ENCODE peak calls at places on chromosomes 7 and 10, in nine cellular contexts. One of them, this sample, is unnamed.

GRCh38 chr10:130301026-130301892 is 165.1 kb downstream of the GLRX3 start:
- DNase-seq in H9: no peak
- DNase-seq in bronchial epithelial cell: no peak
- DNase-seq in left ventricle myocardium inferior: peak; percentile 77
- DNase-seq in progenitor cell of endocrine pancreas: no peak
- DNase-seq in B cell: peak; percentile 57
- DNase-seq in AG04450: no peak
- DNase-seq in Panc1: no peak
- DNase-seq in AG09309: peak; percentile 16
- DNase-seq in this sample: peak; percentile 84

GRCh38 chr10:15472008-15472407 is 100.9 kb upstream of the FAM171A1 start:
- DNase-seq in H9: no peak
- DNase-seq in bronchial epithelial cell: no peak
- DNase-seq in left ventricle myocardium inferior: no peak
- DNase-seq in progenitor cell of endocrine pancreas: no peak
- DNase-seq in B cell: no peak
- DNase-seq in AG04450: no peak
- DNase-seq in Panc1: no peak
- DNase-seq in AG09309: no peak
- DNase-seq in this sample: no peak

GRCh38 chr10:109894516-109894915 is 28.8 kb downstream of the XPNPEP1 start:
- DNase-seq in H9: peak; percentile 24
- DNase-seq in bronchial epithelial cell: peak; percentile 92
- DNase-seq in left ventricle myocardium inferior: peak; percentile 83
- DNase-seq in progenitor cell of endocrine pancreas: no peak
- DNase-seq in B cell: no peak
- DNase-seq in AG04450: peak; percentile 67
- DNase-seq in Panc1: no peak
- DNase-seq in AG09309: peak; percentile 68
- DNase-seq in this sample: no peak

GRCh38 chr7:38671901-38672559 is 40.9 kb upstream of the AMPH start:
- DNase-seq in H9: no peak
- DNase-seq in bronchial epithelial cell: no peak
- DNase-seq in left ventricle myocardium inferior: no peak
- DNase-seq in progenitor cell of endocrine pancreas: no peak
- DNase-seq in B cell: peak; percentile 75
- DNase-seq in AG04450: no peak
- DNase-seq in Panc1: no peak
- DNase-seq in AG09309: no peak
- DNase-seq in this sample: no peak

GRCh38 chr10:29862926-29863614 is 196.3 kb downstream of the JCAD start:
- DNase-seq in H9: no peak
- DNase-seq in bronchial epithelial cell: peak; percentile 98
- DNase-seq in left ventricle myocardium inferior: no peak
- DNase-seq in progenitor cell of endocrine pancreas: no peak
- DNase-seq in B cell: no peak
- DNase-seq in AG04450: no peak
- DNase-seq in Panc1: peak; percentile 8
- DNase-seq in AG09309: peak; percentile 42
- DNase-seq in this sample: no peak

GRCh38 chr7:116687801-116688201 is 15.8 kb downstream of the MET start:
- DNase-seq in H9: no peak
- DNase-seq in bronchial epithelial cell: peak; percentile 95
- DNase-seq in left ventricle myocardium inferior: no peak
- DNase-seq in progenitor cell of endocrine pancreas: no peak
- DNase-seq in B cell: no peak
- DNase-seq in AG04450: peak; percentile 24
- DNase-seq in Panc1: peak; percentile 72
- DNase-seq in AG09309: no peak
- DNase-seq in this sample: no peak

GRCh38 chr10:8389630-8390029 is 335.1 kb downstream of the GATA3 start:
- DNase-seq in H9: no peak
- DNase-seq in bronchial epithelial cell: peak; percentile 80
- DNase-seq in left ventricle myocardium inferior: no peak
- DNase-seq in progenitor cell of endocrine pancreas: no peak
- DNase-seq in B cell: no peak
- DNase-seq in AG04450: no peak
- DNase-seq in Panc1: no peak
- DNase-seq in AG09309: no peak
- DNase-seq in this sample: no peak

GRCh38 chr10:84706875-84707274 is 378.5 kb downstream of the CCSER2 start:
- DNase-seq in H9: no peak
- DNase-seq in bronchial epithelial cell: peak; percentile 78
- DNase-seq in left ventricle myocardium inferior: no peak
- DNase-seq in progenitor cell of endocrine pancreas: no peak
- DNase-seq in B cell: no peak
- DNase-seq in AG04450: no peak
- DNase-seq in Panc1: no peak
- DNase-seq in AG09309: no peak
- DNase-seq in this sample: no peak

GRCh38 chr7:38932509-38933168 is 23.6 kb upstream of the VPS41 start:
- DNase-seq in H9: peak; percentile 72
- DNase-seq in bronchial epithelial cell: no peak
- DNase-seq in left ventricle myocardium inferior: peak; percentile 34
- DNase-seq in progenitor cell of endocrine pancreas: peak; percentile 38
- DNase-seq in B cell: no peak
- DNase-seq in AG04450: peak; percentile 10
- DNase-seq in Panc1: peak; percentile 56
- DNase-seq in AG09309: no peak
- DNase-seq in this sample: peak; percentile 87

GRCh38 chr7:14900051-14900450 is 2.5 kb downstream of the DGKB start:
- DNase-seq in H9: no peak
- DNase-seq in bronchial epithelial cell: peak; percentile 34
- DNase-seq in left ventricle myocardium inferior: no peak
- DNase-seq in progenitor cell of endocrine pancreas: no peak
- DNase-seq in B cell: no peak
- DNase-seq in AG04450: no peak
- DNase-seq in Panc1: no peak
- DNase-seq in AG09309: no peak
- DNase-seq in this sample: no peak

GRCh38 chr7:68892211-68892610 is 706.1 kb upstream of the AUTS2 start:
- DNase-seq in H9: no peak
- DNase-seq in bronchial epithelial cell: peak; percentile 0
- DNase-seq in left ventricle myocardium inferior: no peak
- DNase-seq in progenitor cell of endocrine pancreas: no peak
- DNase-seq in B cell: no peak
- DNase-seq in AG04450: no peak
- DNase-seq in Panc1: no peak
- DNase-seq in AG09309: no peak
- DNase-seq in this sample: no peak

GRCh38 chr10:57979466-57979865 is 288.2 kb downstream of the IPMK start:
- DNase-seq in H9: no peak
- DNase-seq in bronchial epithelial cell: no peak
- DNase-seq in left ventricle myocardium inferior: no peak
- DNase-seq in progenitor cell of endocrine pancreas: no peak
- DNase-seq in B cell: no peak
- DNase-seq in AG04450: no peak
- DNase-seq in Panc1: no peak
- DNase-seq in AG09309: no peak
- DNase-seq in this sample: no peak

GRCh38 chr7:81715984-81716588 is 53.8 kb downstream of the HGF start:
- DNase-seq in H9: no peak
- DNase-seq in bronchial epithelial cell: peak; percentile 50
- DNase-seq in left ventricle myocardium inferior: no peak
- DNase-seq in progenitor cell of endocrine pancreas: no peak
- DNase-seq in B cell: no peak
- DNase-seq in AG04450: no peak
- DNase-seq in Panc1: peak; percentile 81
- DNase-seq in AG09309: no peak
- DNase-seq in this sample: no peak
- TF ChIP-seq CTCF in H9: peak; percentile 46
- TF ChIP-seq CTCF in bronchial epithelial cell: peak; percentile 63
- TF ChIP-seq CTCF in left ventricle myocardium inferior: peak; percentile 49
- TF ChIP-seq CTCF in progenitor cell of endocrine pancreas: no peak
- TF ChIP-seq CTCF in B cell: no peak
- TF ChIP-seq CTCF in AG04450: peak; percentile 32
- TF ChIP-seq CTCF in Panc1: peak; percentile 79
- TF ChIP-seq CTCF in AG09309: peak; percentile 57
- TF ChIP-seq CTCF in this sample: peak; percentile 74

GRCh38 chr10:33326897-33327296 is 7.6 kb downstream of the NRP1 start:
- DNase-seq in H9: no peak
- DNase-seq in bronchial epithelial cell: no peak
- DNase-seq in left ventricle myocardium inferior: no peak
- DNase-seq in progenitor cell of endocrine pancreas: no peak
- DNase-seq in B cell: no peak
- DNase-seq in AG04450: no peak
- DNase-seq in Panc1: no peak
- DNase-seq in AG09309: no peak
- DNase-seq in this sample: no peak

GRCh38 chr10:33328253-33328652 is 6.2 kb downstream of the NRP1 start:
- DNase-seq in H9: no peak
- DNase-seq in bronchial epithelial cell: no peak
- DNase-seq in left ventricle myocardium inferior: no peak
- DNase-seq in progenitor cell of endocrine pancreas: no peak
- DNase-seq in B cell: no peak
- DNase-seq in AG04450: no peak
- DNase-seq in Panc1: no peak
- DNase-seq in AG09309: no peak
- DNase-seq in this sample: no peak

GRCh38 chr10:33329178-33329577 is 5.3 kb downstream of the NRP1 start:
- DNase-seq in H9: no peak
- DNase-seq in bronchial epithelial cell: no peak
- DNase-seq in left ventricle myocardium inferior: no peak
- DNase-seq in progenitor cell of endocrine pancreas: no peak
- DNase-seq in B cell: no peak
- DNase-seq in AG04450: no peak
- DNase-seq in Panc1: no peak
- DNase-seq in AG09309: no peak
- DNase-seq in this sample: no peak

GRCh38 chr10:33325929-33326328 is 8.5 kb downstream of the NRP1 start:
- DNase-seq in H9: no peak
- DNase-seq in bronchial epithelial cell: no peak
- DNase-seq in left ventricle myocardium inferior: no peak
- DNase-seq in progenitor cell of endocrine pancreas: no peak
- DNase-seq in B cell: no peak
- DNase-seq in AG04450: no peak
- DNase-seq in Panc1: no peak
- DNase-seq in AG09309: no peak
- DNase-seq in this sample: no peak

GRCh38 chr10:33327750-33328149 is 6.7 kb downstream of the NRP1 start:
- DNase-seq in H9: no peak
- DNase-seq in bronchial epithelial cell: no peak
- DNase-seq in left ventricle myocardium inferior: no peak
- DNase-seq in progenitor cell of endocrine pancreas: no peak
- DNase-seq in B cell: no peak
- DNase-seq in AG04450: no peak
- DNase-seq in Panc1: no peak
- DNase-seq in AG09309: no peak
- DNase-seq in this sample: no peak
- TF ChIP-seq CTCF in H9: peak; percentile 61
- TF ChIP-seq CTCF in bronchial epithelial cell: peak; percentile 36
- TF ChIP-seq CTCF in left ventricle myocardium inferior: peak; percentile 51
- TF ChIP-seq CTCF in progenitor cell of endocrine pancreas: peak; percentile 13
- TF ChIP-seq CTCF in B cell: no peak
- TF ChIP-seq CTCF in AG04450: peak; percentile 45
- TF ChIP-seq CTCF in Panc1: peak; percentile 40
- TF ChIP-seq CTCF in AG09309: peak; percentile 46
- TF ChIP-seq CTCF in this sample: peak; percentile 50

DNA sequence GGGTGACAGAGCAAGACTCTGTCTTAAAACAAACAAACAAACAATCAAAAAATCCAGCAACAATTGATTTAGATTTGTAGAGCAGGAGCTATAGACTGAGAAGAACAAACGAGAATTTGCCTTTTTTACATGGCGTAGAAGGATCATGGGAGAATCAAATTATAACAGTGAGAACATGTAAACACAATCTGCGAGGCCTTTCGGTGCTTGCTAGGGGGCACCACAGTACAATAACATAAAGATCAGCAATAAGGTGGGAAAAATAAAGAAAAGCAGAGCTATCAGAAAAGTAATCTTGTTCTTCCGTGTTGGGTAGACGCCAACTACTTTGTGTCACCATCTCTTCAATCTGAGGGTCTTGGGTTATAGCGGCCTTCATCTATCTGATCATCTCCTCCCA is 82.2 kb downstream of the NOD1 start:
- DNase-seq in H9: no peak
- DNase-seq in bronchial epithelial cell: no peak
- DNase-seq in left ventricle myocardium inferior: no peak
- DNase-seq in progenitor cell of endocrine pancreas: no peak
- DNase-seq in B cell: no peak
- DNase-seq in AG04450: no peak
- DNase-seq in Panc1: no peak
- DNase-seq in AG09309: no peak
- DNase-seq in this sample: no peak
- TF ChIP-seq CTCF in H9: peak; percentile 44
- TF ChIP-seq CTCF in bronchial epithelial cell: no peak
- TF ChIP-seq CTCF in left ventricle myocardium inferior: peak; percentile 32
- TF ChIP-seq CTCF in progenitor cell of endocrine pancreas: no peak
- TF ChIP-seq CTCF in B cell: no peak
- TF ChIP-seq CTCF in AG04450: peak; percentile 28
- TF ChIP-seq CTCF in Panc1: peak; percentile 39
- TF ChIP-seq CTCF in AG09309: no peak
- TF ChIP-seq CTCF in this sample: peak; percentile 35

GRCh38 chr7:150686030-150686626 is 622 bp downstream of the GIMAP2 start:
- DNase-seq in H9: no peak
- DNase-seq in bronchial epithelial cell: peak; percentile 4
- DNase-seq in left ventricle myocardium inferior: no peak
- DNase-seq in progenitor cell of endocrine pancreas: no peak
- DNase-seq in B cell: no peak
- DNase-seq in AG04450: no peak
- DNase-seq in Panc1: no peak
- DNase-seq in AG09309: no peak
- DNase-seq in this sample: no peak

GRCh38 chr7:150685219-150686029 is at the start of gene GIMAP2:
- DNase-seq in H9: no peak
- DNase-seq in bronchial epithelial cell: peak; percentile 19
- DNase-seq in left ventricle myocardium inferior: no peak
- DNase-seq in progenitor cell of endocrine pancreas: no peak
- DNase-seq in B cell: no peak
- DNase-seq in AG04450: no peak
- DNase-seq in Panc1: no peak
- DNase-seq in AG09309: no peak
- DNase-seq in this sample: no peak

DNA sequence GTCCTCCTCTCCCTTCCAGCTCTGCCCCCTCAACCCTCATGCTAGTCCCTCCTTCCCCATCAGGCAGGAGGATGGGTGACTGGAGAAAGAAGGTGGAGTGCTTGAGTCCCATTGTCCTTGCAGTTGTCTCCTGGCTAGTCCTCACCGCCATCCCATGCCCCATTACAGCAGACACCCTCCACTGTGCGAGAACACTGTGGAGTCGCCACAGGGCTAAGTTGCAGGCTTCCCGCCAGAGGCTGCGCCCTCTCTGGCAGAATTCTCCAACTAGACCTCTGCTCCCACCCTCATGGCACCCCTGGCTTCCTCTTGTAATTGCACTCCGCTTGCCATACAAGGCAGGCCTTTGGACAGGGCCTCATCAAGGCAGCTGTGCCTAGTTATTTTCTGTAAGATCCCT is 3.1 kb downstream of the GIMAP2 start:
- DNase-seq in H9: no peak
- DNase-seq in bronchial epithelial cell: no peak
- DNase-seq in left ventricle myocardium inferior: no peak
- DNase-seq in progenitor cell of endocrine pancreas: no peak
- DNase-seq in B cell: no peak
- DNase-seq in AG04450: no peak
- DNase-seq in Panc1: no peak
- DNase-seq in AG09309: no peak
- DNase-seq in this sample: no peak
- TF ChIP-seq CTCF in H9: no peak
- TF ChIP-seq CTCF in bronchial epithelial cell: no peak
- TF ChIP-seq CTCF in left ventricle myocardium inferior: no peak
- TF ChIP-seq CTCF in progenitor cell of endocrine pancreas: no peak
- TF ChIP-seq CTCF in B cell: no peak
- TF ChIP-seq CTCF in AG04450: no peak
- TF ChIP-seq CTCF in Panc1: no peak
- TF ChIP-seq CTCF in AG09309: no peak
- TF ChIP-seq CTCF in this sample: no peak